ENCODE peak calls at places on chromosomes 4 and X, in five cellular contexts. W is GM12878, D is HEK293T, I is H1, U is HepG2. F is an unnamed sample.
A peak's percentile ranks its signal among the peaks of the same experiment; 100 is the strongest.

GRCh38 chr4:55372259-55372658 is 23.5 kb upstream of the TMEM165 start:
- DNase-seq in W (no peak), D (no peak), I (no peak), U (no peak), F (no peak)

GRCh38 chrX:150465326-150465725 is 102.2 kb downstream of the MAMLD1 start:
- DNase-seq in W (no peak), D (no peak), I (no peak), U (no peak), F (no peak)

GRCh38 chr4:48295116-48295515 is 25.5 kb upstream of the TEC start:
- DNase-seq in W (no peak), D (no peak), I (no peak), U (no peak), F (no peak)

GRCh38 chrX:10496345-10496965 is 123.9 kb downstream of the MID1 start:
- DNase-seq in W (no peak), D (no peak), I (no peak), U (no peak), F (no peak)

GRCh38 chr4:97548186-97548585 is 595.1 kb downstream of the STPG2 start:
- DNase-seq in W (no peak), D (no peak), I (no peak), U (no peak), F (no peak)

GRCh38 chr4:15295421-15296162 is 132.2 kb upstream of the C1QTNF7 start:
- DNase-seq in W (no peak), D (no peak), I (no peak), U (no peak), F (no peak)

GRCh38 chr4:48905363-48906015 is 1.1 kb downstream of the OCIAD2 start:
- DNase-seq in W (no peak), D (no peak), I (no peak), U (peak; percentile 25), F (no peak)

GRCh38 chrX:42524374-42524773 is 253.6 kb downstream of the PPP1R2C start:
- DNase-seq in W (no peak), D (no peak), I (no peak), U (no peak), F (no peak)

GRCh38 chr4:19623866-19624265 is 627.8 kb upstream of the SLIT2 start:
- DNase-seq in W (no peak), D (no peak), I (no peak), U (no peak), F (no peak)

GRCh38 chr4:6377626-6378492 is 94.6 kb downstream of the PPP2R2C start:
- DNase-seq in W (no peak), D (no peak), I (no peak), U (no peak), F (no peak)

GRCh38 chrX:137573356-137574101 is 7.6 kb downstream of the ZIC3 start:
- DNase-seq in W (no peak), D (no peak), I (no peak), U (no peak), F (no peak)

GRCh38 chr4:112029642-112030235 is 115.5 kb upstream of the FAM241A start:
- DNase-seq in W (no peak), D (peak; percentile 38), I (no peak), U (no peak), F (no peak)

GRCh38 chr4:2484993-2485392 is 16.1 kb downstream of the RNF4 start:
- DNase-seq in W (peak; percentile 62), D (no peak), I (no peak), U (no peak), F (no peak)

GRCh38 chr4:25861951-25862410 is 807 bp downstream of the SEL1L3 start:
- DNase-seq in W (no peak), D (peak; percentile 27), I (no peak), U (no peak), F (no peak)

GRCh38 chr4:28435346-28435745 is 1574.7 kb downstream of the STIM2 start:
- DNase-seq in W (no peak), D (no peak), I (no peak), U (no peak), F (no peak)

GRCh38 chr4:3615386-3616286 is 83.4 kb upstream of the LRPAP1 start:
- DNase-seq in W (no peak), D (no peak), I (no peak), U (no peak), F (no peak)

GRCh38 chr4:41611881-41612871 is 74.2 kb downstream of the LIMCH1 start:
- DNase-seq in W (no peak), D (peak; percentile 15), I (no peak), U (no peak), F (peak; percentile 27)

GRCh38 chr4:152785639-152786517 is 6.1 kb downstream of the ARFIP1 start:
- DNase-seq in W (no peak), D (no peak), I (no peak), U (no peak), F (no peak)

GRCh38 chr4:56657818-56658217 is 23.3 kb downstream of the HOPX start:
- DNase-seq in W (no peak), D (no peak), I (no peak), U (no peak), F (no peak)

GRCh38 chr4:44145868-44146267 is 302.7 kb downstream of the KCTD8 start:
- DNase-seq in W (no peak), D (no peak), I (no peak), U (no peak), F (no peak)

GRCh38 chrX:37776283-37776986 is 3.4 kb upstream of the CYBB start:
- DNase-seq in W (no peak), D (no peak), I (no peak), U (no peak), F (no peak)

GRCh38 chr4:146585761-146586333 is 52.8 kb upstream of the POU4F2 start:
- DNase-seq in W (no peak), D (no peak), I (no peak), U (no peak), F (no peak)

GRCh38 chrX:30654989-30655607 is 1.9 kb downstream of the GK start:
- DNase-seq in W (no peak), D (no peak), I (no peak), U (no peak), F (no peak)

GRCh38 chr4:5215321-5215720 is 164.0 kb downstream of the STK32B start:
- DNase-seq in W (no peak), D (no peak), I (no peak), U (no peak), F (no peak)

GRCh38 chr4:39024311-39024865 is 7.8 kb downstream of the TMEM156 start:
- DNase-seq in W (no peak), D (no peak), I (no peak), U (no peak), F (no peak)

GRCh38 chr4:84792366-84793301 is 173.9 kb downstream of the WDFY3 start:
- DNase-seq in W (no peak), D (no peak), I (no peak), U (no peak), F (no peak)

GRCh38 chr4:78100060-78100459 is 42.9 kb downstream of the FRAS1 start:
- DNase-seq in W (no peak), D (no peak), I (no peak), U (no peak), F (no peak)
- TF ChIP-seq SUZ12 in W (no peak), D (no peak), I (no peak), U (no peak), F (no peak)

DNA sequence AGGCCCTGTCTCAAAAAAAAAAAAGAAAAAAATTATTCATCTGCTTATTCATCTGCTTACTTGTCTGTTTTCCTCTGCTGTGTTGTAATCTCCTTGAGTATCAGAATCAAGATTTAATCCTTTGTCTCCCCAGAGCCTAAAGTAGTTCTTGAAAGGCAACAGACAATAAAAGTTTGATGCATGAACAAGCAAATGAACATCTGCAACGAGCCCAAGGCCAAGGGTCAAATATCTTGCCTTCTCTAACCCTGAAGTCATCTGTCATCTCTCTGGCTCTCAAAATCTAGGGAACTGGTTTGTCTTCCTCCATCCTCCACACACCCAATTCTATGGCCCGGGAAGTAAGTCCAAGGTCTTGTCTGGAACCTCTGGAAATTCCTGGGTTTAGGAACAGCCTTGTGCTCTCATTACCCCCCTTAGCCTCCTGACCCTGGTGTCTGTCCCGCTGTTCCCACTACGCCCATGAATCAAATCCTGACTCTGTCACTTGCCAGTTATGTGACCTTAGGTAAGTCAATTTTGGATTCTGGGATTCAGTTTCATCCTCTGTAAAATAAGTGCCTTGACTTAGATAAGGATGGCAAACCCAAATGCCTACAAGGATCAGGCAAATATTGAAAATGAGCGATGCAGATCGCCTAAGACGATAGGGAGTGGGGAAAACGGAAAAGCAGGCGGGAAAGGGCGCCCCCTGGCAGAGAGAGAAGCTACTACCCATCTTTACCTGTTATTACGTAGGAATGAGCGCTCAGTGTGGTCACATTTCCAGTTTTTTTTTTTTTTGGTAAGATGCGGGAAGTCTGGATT is 102.7 kb upstream of the DHX15 start:
- DNase-seq in W (no peak), D (peak; percentile 56), I (no peak), U (peak; percentile 17), F (no peak)
- TF ChIP-seq SUZ12 in W (no peak), D (no peak), I (no peak), U (no peak), F (no peak)

DNA sequence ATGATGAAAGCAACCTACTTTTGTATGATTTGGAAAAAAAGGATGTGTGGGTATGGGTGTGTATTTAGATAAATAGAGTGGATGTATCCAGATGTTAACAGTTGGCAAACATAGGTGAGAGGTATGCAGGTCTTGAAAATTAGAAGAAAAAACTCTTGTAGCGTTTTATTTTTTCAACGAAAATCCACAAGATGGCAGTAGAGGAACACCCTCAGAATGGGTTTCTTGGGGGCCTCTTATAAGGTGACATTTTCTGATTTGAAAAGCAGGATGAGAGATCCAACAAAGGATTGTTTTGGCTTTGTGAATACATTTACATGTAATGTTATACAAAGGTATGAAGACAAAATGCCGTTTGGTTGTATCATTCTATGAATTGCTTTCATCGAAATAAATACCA is 68.3 kb downstream of the FMR1NB start:
- DNase-seq in W (no peak), D (peak; percentile 37), I (no peak), U (peak; percentile 22), F (peak; percentile 5)
- TF ChIP-seq SUZ12 in W (no peak), D (no peak), I (no peak), U (no peak), F (no peak)

GRCh38 chr4:165476214-165477098 is 97.6 kb downstream of the CPE start:
- DNase-seq in W (no peak), D (no peak), I (no peak), U (no peak), F (no peak)
- TF ChIP-seq SUZ12 in W (no peak), D (no peak), I (no peak), U (no peak), F (no peak)